ENCODE peak calls at places on chromosomes 3 and 15, in four cellular contexts. J is NCI-H2029 treated with DMSO at 0.1 percent for 48 hours, Y is ELF-1, L is NCI-H460. K is an unnamed sample.

GRCh38 chr15:89356634-89357298 is 22.1 kb upstream of the POLG start:
- DNase-seq in J (no peak), Y (no peak), L (peak; percentile 30), K (no peak)

GRCh38 chr3:149547954-149548728 is 73.6 kb downstream of the TM4SF4 start:
- DNase-seq in J (peak; percentile 48), Y (peak; percentile 84), L (peak; percentile 86), K (no peak)

GRCh38 chr3:12046406-12046805 is 42.2 kb downstream of the SYN2 start:
- DNase-seq in J (peak; percentile 43), Y (no peak), L (peak; percentile 5), K (no peak)

GRCh38 chr3:177410734-177411133 is 213.5 kb upstream of the TBL1XR1 start:
- DNase-seq in J (peak; percentile 99), Y (no peak), L (no peak), K (peak; percentile 83)

GRCh38 chr3:123287051-123287961 is 85.6 kb downstream of the SEC22A start:
- DNase-seq in J (no peak), Y (no peak), L (no peak), K (no peak)

GRCh38 chr3:141279074-141279945 is 47.7 kb downstream of the PXYLP1 start:
- DNase-seq in J (no peak), Y (peak; percentile 28), L (no peak), K (no peak)

GRCh38 chr15:85008474-85009260 is 27.0 kb downstream of the PDE8A start:
- DNase-seq in J (no peak), Y (no peak), L (no peak), K (no peak)

GRCh38 chr3:127711021-127711420 is 38.3 kb downstream of the ABTB1 start:
- DNase-seq in J (no peak), Y (no peak), L (no peak), K (no peak)

GRCh38 chr3:127206611-127207516 is 13.9 kb downstream of the PRR23E start:
- DNase-seq in J (no peak), Y (no peak), L (no peak), K (no peak)

GRCh38 chr3:45608885-45609284 is 14.3 kb downstream of the LIMD1 start:
- DNase-seq in J (no peak), Y (no peak), L (no peak), K (no peak)

GRCh38 chr15:66619152-66619903 is 53.5 kb upstream of the LCTL start:
- DNase-seq in J (peak; percentile 0), Y (peak; percentile 90), L (peak; percentile 60), K (no peak)

GRCh38 chr3:3705090-3705775 is 94.0 kb upstream of the LRRN1 start:
- DNase-seq in J (no peak), Y (no peak), L (no peak), K (no peak)

GRCh38 chr15:67165653-67166260 is 88.7 kb downstream of the AAGAB start:
- DNase-seq in J (no peak), Y (peak; percentile 82), L (no peak), K (no peak)

GRCh38 chr3:62982795-62983455 is 107.7 kb upstream of the CADPS start:
- DNase-seq in J (no peak), Y (peak; percentile 77), L (no peak), K (no peak)

GRCh38 chr15:67937153-67937761 is 97.4 kb upstream of the RNU6-1 start:
- DNase-seq in J (no peak), Y (peak; percentile 85), L (no peak), K (no peak)

GRCh38 chr3:39154323-39155021 is 1.1 kb upstream of the CSRNP1 start:
- DNase-seq in J (no peak), Y (peak; percentile 96), L (no peak), K (no peak)

GRCh38 chr3:197154-197855 is 742 bp downstream of the CHL1 start:
- DNase-seq in J (no peak), Y (no peak), L (no peak), K (no peak)

GRCh38 chr3:127775398-127776109 is 46.8 kb downstream of the MGLL start:
- DNase-seq in J (peak; percentile 47), Y (peak; percentile 36), L (no peak), K (no peak)

GRCh38 chr3:29183346-29184087 is 97.4 kb upstream of the RBMS3 start:
- DNase-seq in J (no peak), Y (no peak), L (no peak), K (no peak)

GRCh38 chr15:98754283-98755022 is 106.1 kb downstream of the IGF1R start:
- DNase-seq in J (no peak), Y (peak; percentile 25), L (no peak), K (no peak)

GRCh38 chr15:48671381-48672022 is 26.0 kb upstream of the FBN1 start:
- DNase-seq in J (no peak), Y (no peak), L (no peak), K (no peak)

GRCh38 chr3:38397320-38397719 is 50.7 kb downstream of the XYLB start:
- DNase-seq in J (no peak), Y (peak; percentile 73), L (peak; percentile 1), K (no peak)

GRCh38 chr3:30795176-30795575 is 99.3 kb downstream of the GADL1 start:
- DNase-seq in J (no peak), Y (no peak), L (no peak), K (no peak)

GRCh38 chr3:6088433-6088832 is 772.5 kb upstream of the GRM7 start:
- DNase-seq in J (no peak), Y (no peak), L (no peak), K (no peak)

GRCh38 chr3:48413086-48413485 is 16.8 kb downstream of the PLXNB1 start:
- DNase-seq in J (no peak), Y (no peak), L (no peak), K (no peak)

GRCh38 chr3:44915702-44916438 is 41.5 kb downstream of the TGM4 start:
- DNase-seq in J (no peak), Y (peak; percentile 47), L (no peak), K (no peak)

GRCh38 chr3:151315136-151315535 is 1.5 kb downstream of the GPR87 start:
- DNase-seq in J (no peak), Y (no peak), L (no peak), K (no peak)

GRCh38 chr3:61979645-61980430 is 393.5 kb downstream of the FEZF2 start:
- DNase-seq in J (no peak), Y (no peak), L (no peak), K (no peak)

GRCh38 chr3:27360113-27361078 is 8.8 kb downstream of the NEK10 start:
- DNase-seq in J (peak; percentile 82), Y (no peak), L (peak; percentile 88), K (no peak)

GRCh38 chr3:2098398-2099027 is at the start of gene CNTN4:
- DNase-seq in J (peak; percentile 8), Y (peak; percentile 61), L (peak; percentile 45), K (no peak)

GRCh38 chr15:90099868-90100854 is 2.1 kb downstream of the IDH2 start:
- DNase-seq in J (no peak), Y (no peak), L (no peak), K (peak; percentile 55)

GRCh38 chr3:179263134-179263533 is 12.2 kb upstream of the KCNMB3 start:
- DNase-seq in J (no peak), Y (no peak), L (no peak), K (no peak)

GRCh38 chr3:29511701-29512100 is 230.8 kb downstream of the RBMS3 start:
- DNase-seq in J (no peak), Y (no peak), L (no peak), K (no peak)

GRCh38 chr3:129978123-129978522 is 3.6 kb downstream of the TRH start:
- DNase-seq in J (no peak), Y (no peak), L (no peak), K (no peak)

GRCh38 chr3:81485444-81485865 is 276.0 kb downstream of the GBE1 start:
- DNase-seq in J (no peak), Y (no peak), L (no peak), K (no peak)

GRCh38 chr15:58203537-58203936 is 65.4 kb downstream of the AQP9 start:
- DNase-seq in J (no peak), Y (no peak), L (no peak), K (no peak)

GRCh38 chr3:151630938-151631417 is 102.7 kb upstream of the AADACL2 start:
- DNase-seq in J (no peak), Y (no peak), L (no peak), K (no peak)

GRCh38 chr3:115937054-115937453 is 313.7 kb downstream of the GAP43 start:
- DNase-seq in J (no peak), Y (no peak), L (no peak), K (no peak)

K was measured in Jurkat, Clone E6-1.